ENCODE peak calls at places on chromosome 16, in four cellular contexts. One of them, this sample, is unnamed.

GRCh38 chr16:57938936-57939871 is 31.7 kb downstream of the CNGB1 start:
- DNase-seq in substantia nigra: no peak
- DNase-seq in MV-4-11: peak
- DNase-seq in anterior cingulate cortex: peak
- DNase-seq in this sample: no peak

GRCh38 chr16:2755158-2755557 is 2.7 kb downstream of the SRRM2 start:
- DNase-seq in substantia nigra: no peak
- DNase-seq in MV-4-11: no peak
- DNase-seq in anterior cingulate cortex: no peak
- DNase-seq in this sample: no peak

GRCh38 chr16:56848955-56849689 is 15.9 kb upstream of the SLC12A3 start:
- DNase-seq in anterior cingulate cortex: no peak
- DNase-seq in MV-4-11: no peak
- DNase-seq in substantia nigra: no peak
- DNase-seq in this sample: no peak

GRCh38 chr16:9072806-9073341 is 18.6 kb upstream of the HAPSTR1 start:
- DNase-seq in substantia nigra: no peak
- DNase-seq in anterior cingulate cortex: no peak
- DNase-seq in MV-4-11: peak
- DNase-seq in this sample: peak

GRCh38 chr16:23650674-23651073 is 9.4 kb downstream of the DCTN5 start:
- DNase-seq in anterior cingulate cortex: no peak
- DNase-seq in MV-4-11: no peak
- DNase-seq in substantia nigra: no peak
- DNase-seq in this sample: no peak

GRCh38 chr16:80467961-80468360 is 72.8 kb upstream of the DYNLRB2 start:
- DNase-seq in substantia nigra: no peak
- DNase-seq in MV-4-11: no peak
- DNase-seq in anterior cingulate cortex: no peak
- DNase-seq in this sample: no peak

GRCh38 chr16:5634781-5635180 is 537.2 kb upstream of the EEF2KMT start:
- DNase-seq in MV-4-11: no peak
- DNase-seq in anterior cingulate cortex: no peak
- DNase-seq in substantia nigra: no peak
- DNase-seq in this sample: no peak

GRCh38 chr16:79278506-79278905 is 322.0 kb downstream of the MAF start:
- DNase-seq in substantia nigra: no peak
- DNase-seq in anterior cingulate cortex: no peak
- DNase-seq in MV-4-11: no peak
- DNase-seq in this sample: peak

GRCh38 chr16:70738083-70738977 is 52.5 kb upstream of the MTSS2 start:
- DNase-seq in anterior cingulate cortex: peak
- DNase-seq in substantia nigra: no peak
- DNase-seq in MV-4-11: peak
- DNase-seq in this sample: no peak

GRCh38 chr16:87951550-87952538 is 610 bp downstream of the BANP start:
- DNase-seq in substantia nigra: no peak
- DNase-seq in MV-4-11: no peak
- DNase-seq in anterior cingulate cortex: no peak
- DNase-seq in this sample: no peak

This sample was measured in stimulated activated effector memory CD8-positive, alpha-beta T cell treated with anti-CD3 and anti-CD28 coated beads, Interleukin-12 subunit alpha, Interleukin-12 subunit beta, amount 100 ng/mL, for 72 hours.